ENCODE peak calls at places on chromosomes 6 and 20, in four cellular contexts. W is brain microvascular endothelial cell, L is fibroblast of lung, V is trophoblast cell. E is an unnamed sample.

GRCh38 chr6:100568255-100568654 is 103.5 kb upstream of the SIM1 start:
- DNase-seq in W (peak), L (peak), V (peak), E (no peak)

GRCh38 chr6:4398806-4399205 is 263.4 kb upstream of the ECI2 start:
- DNase-seq in W (no peak), L (no peak), V (peak), E (no peak)

GRCh38 chr6:22605736-22606135 is 36.4 kb downstream of the HDGFL1 start:
- DNase-seq in W (no peak), L (no peak), V (no peak), E (no peak)

GRCh38 chr6:88629838-88630462 is 333.5 kb downstream of the RNGTT start:
- DNase-seq in W (peak), L (peak), V (no peak), E (peak)

GRCh38 chr6:110053395-110054240 is 75.5 kb downstream of the GPR6 start:
- DNase-seq in W (peak), L (peak), V (peak), E (peak)

GRCh38 chr6:155389130-155389529 is 66.5 kb downstream of the NOX3 start:
- DNase-seq in W (no peak), L (peak), V (no peak), E (no peak)

GRCh38 chr20:24742436-24742835 is 206.6 kb upstream of the CST7 start:
- DNase-seq in W (no peak), L (no peak), V (no peak), E (no peak)

GRCh38 chr6:72619883-72620696 is 1.8 kb upstream of the KCNQ5 start:
- DNase-seq in W (peak), L (peak), V (no peak), E (peak)

GRCh38 chr6:121791396-121792315 is 356.2 kb downstream of the GJA1 start:
- DNase-seq in W (no peak), L (no peak), V (no peak), E (peak)

GRCh38 chr20:10921491-10922010 is 247.8 kb upstream of the JAG1 start:
- DNase-seq in W (no peak), L (no peak), V (no peak), E (no peak)

GRCh38 chr20:561437-562231 is 18.0 kb upstream of the CSNK2A1 start:
- DNase-seq in W (peak), L (peak), V (peak), E (peak)

GRCh38 chr6:124795879-124796838 is 166.1 kb upstream of the RNF217 start:
- DNase-seq in W (peak), L (peak), V (peak), E (peak)

GRCh38 chr6:33787954-33788693 is 806 bp downstream of the LEMD2 start:
- DNase-seq in W (peak), L (peak), V (peak), E (peak)

GRCh38 chr6:126831461-126831860 is 287.0 kb upstream of the RSPO3 start:
- DNase-seq in W (no peak), L (peak), V (no peak), E (no peak)

GRCh38 chr20:50328996-50329898 is 138.6 kb downstream of the CEBPB start:
- DNase-seq in W (no peak), L (no peak), V (no peak), E (no peak)

GRCh38 chr6:35282472-35282871 is 15.1 kb upstream of the DEF6 start:
- DNase-seq in W (no peak), L (no peak), V (no peak), E (no peak)

GRCh38 chr20:59568509-59569024 is 35.8 kb upstream of the PHACTR3 start:
- DNase-seq in W (no peak), L (no peak), V (no peak), E (no peak)

GRCh38 chr6:143400258-143401059 is 50.0 kb downstream of the ADAT2 start:
- DNase-seq in W (no peak), L (peak), V (no peak), E (no peak)

GRCh38 chr6:29702519-29703103 is 20.6 kb upstream of the HLA-F start:
- DNase-seq in W (peak), L (no peak), V (peak), E (peak)

GRCh38 chr6:13479971-13480434 is 7.4 kb downstream of the GFOD1 start:
- DNase-seq in W (no peak), L (no peak), V (peak), E (no peak)

GRCh38 chr20:4916991-4917881 is 84.1 kb downstream of the SLC23A2 start:
- DNase-seq in W (peak), L (peak), V (no peak), E (peak)

GRCh38 chr6:79239538-79240168 is 5.2 kb upstream of the HMGN3 start:
- DNase-seq in W (no peak), L (no peak), V (peak), E (no peak)

GRCh38 chr6:80454197-80454596 is 347.7 kb downstream of the BCKDHB start:
- DNase-seq in W (peak), L (peak), V (peak), E (no peak)

GRCh38 chr20:32743237-32744112 is at the start of gene COMMD7:
- DNase-seq in W (peak), L (peak), V (peak), E (peak)

GRCh38 chr6:158628542-158628941 is 16.0 kb downstream of the DYNLT1 start:
- DNase-seq in W (no peak), L (no peak), V (no peak), E (no peak)

GRCh38 chr6:38997128-38997761 is 51.3 kb upstream of the GLP1R start:
- DNase-seq in W (peak), L (peak), V (no peak), E (peak)

GRCh38 chr6:163355471-163355991 is 59.0 kb upstream of the QKI start:
- DNase-seq in W (peak), L (peak), V (no peak), E (no peak)

GRCh38 chr20:1879369-1879768 is 15.8 kb upstream of the SIRPA start:
- DNase-seq in W (no peak), L (no peak), V (no peak), E (no peak)

GRCh38 chr20:19757973-19758887 is at the start of gene RIN2:
- DNase-seq in W (peak), L (peak), V (peak), E (peak)

GRCh38 chr6:39865011-39865888 is 69.0 kb downstream of the MOCS1 start:
- DNase-seq in W (peak), L (peak), V (peak), E (peak)

GRCh38 chr20:10492065-10492464 is 57.0 kb downstream of the SLX4IP start:
- DNase-seq in W (peak), L (peak), V (no peak), E (no peak)

GRCh38 chr20:21251278-21251677 is 51.9 kb upstream of the XRN2 start:
- DNase-seq in W (no peak), L (peak), V (no peak), E (no peak)

GRCh38 chr6:80832337-80832736 is 725.9 kb downstream of the BCKDHB start:
- DNase-seq in W (no peak), L (no peak), V (no peak), E (no peak)

GRCh38 chr6:73985891-73986290 is 289.9 kb downstream of the CD109 start:
- DNase-seq in W (no peak), L (peak), V (no peak), E (peak)

GRCh38 chr6:77447254-77447653 is 16.0 kb downstream of the HTR1B start:
- DNase-seq in W (no peak), L (peak), V (no peak), E (no peak)

GRCh38 chr6:156933201-156934053 is 156.2 kb downstream of the ARID1B start:
- DNase-seq in W (no peak), L (no peak), V (no peak), E (peak)

GRCh38 chr6:64013061-64013410 is 377.4 kb downstream of the PHF3 start:
- DNase-seq in W (no peak), L (no peak), V (no peak), E (no peak)

GRCh38 chr6:92790381-92790780 is 629.0 kb downstream of the EPHA7 start:
- DNase-seq in W (no peak), L (no peak), V (no peak), E (no peak)

GRCh38 chr20:1001981-1002681 is at the start of gene RSPO4:
- DNase-seq in W (no peak), L (no peak), V (no peak), E (peak)

GRCh38 chr6:40817369-40817768 is 221.7 kb downstream of the UNC5CL start:
- DNase-seq in W (no peak), L (no peak), V (no peak), E (no peak)

GRCh38 chr6:166655713-166656265 is 28.7 kb upstream of the RPS6KA2 start:
- DNase-seq in W (no peak), L (no peak), V (no peak), E (no peak)
- H3K27ac ChIP-seq in W (no peak), L (no peak), V (no peak), E (no peak)

GRCh38 chr6:7921071-7921470 is 10.5 kb upstream of the TXNDC5 start:
- DNase-seq in W (no peak), L (no peak), V (no peak), E (no peak)
- H3K27ac ChIP-seq in W (no peak), L (no peak), V (no peak), E (no peak)

GRCh38 chr20:56418385-56418861 is 6.4 kb downstream of the CASS4 start:
- DNase-seq in W (no peak), L (no peak), V (no peak), E (no peak)
- H3K27ac ChIP-seq in W (peak), L (peak), V (no peak), E (no peak)

DNA sequence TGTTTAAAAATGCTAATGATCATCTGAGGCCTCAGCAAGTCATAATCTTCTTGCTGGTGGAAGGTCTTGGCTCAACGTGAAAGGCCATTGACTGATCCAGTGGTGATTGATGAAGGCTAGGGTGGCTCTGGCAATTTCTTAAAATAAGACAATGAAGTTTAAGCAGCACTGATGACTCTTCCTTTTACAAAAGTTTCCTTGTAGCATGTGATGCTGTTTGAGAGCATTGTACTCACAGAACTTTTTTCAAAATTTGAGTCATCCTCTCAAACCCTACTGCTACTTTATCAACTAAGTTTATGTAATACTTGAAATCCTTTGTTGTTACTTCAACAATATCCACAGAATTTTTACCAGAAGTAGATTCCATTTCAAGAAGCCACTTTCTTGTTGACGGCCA is 382.3 kb downstream of the ESR1 start:
- DNase-seq in W (no peak), L (peak), V (no peak), E (no peak)
- H3K27ac ChIP-seq in W (no peak), L (no peak), V (no peak), E (no peak)

GRCh38 chr6:47126647-47127339 is 84.7 kb upstream of the ADGRF1 start:
- DNase-seq in W (peak), L (no peak), V (no peak), E (no peak)

GRCh38 chr6:47132724-47133123 is 90.6 kb upstream of the ADGRF1 start:
- DNase-seq in W (no peak), L (no peak), V (no peak), E (no peak)

GRCh38 chr6:47129129-47129528 is 87.0 kb upstream of the ADGRF1 start:
- DNase-seq in W (no peak), L (no peak), V (no peak), E (no peak)

GRCh38 chr6:47131773-47132172 is 89.6 kb upstream of the ADGRF1 start:
- DNase-seq in W (no peak), L (no peak), V (no peak), E (no peak)

DNA sequence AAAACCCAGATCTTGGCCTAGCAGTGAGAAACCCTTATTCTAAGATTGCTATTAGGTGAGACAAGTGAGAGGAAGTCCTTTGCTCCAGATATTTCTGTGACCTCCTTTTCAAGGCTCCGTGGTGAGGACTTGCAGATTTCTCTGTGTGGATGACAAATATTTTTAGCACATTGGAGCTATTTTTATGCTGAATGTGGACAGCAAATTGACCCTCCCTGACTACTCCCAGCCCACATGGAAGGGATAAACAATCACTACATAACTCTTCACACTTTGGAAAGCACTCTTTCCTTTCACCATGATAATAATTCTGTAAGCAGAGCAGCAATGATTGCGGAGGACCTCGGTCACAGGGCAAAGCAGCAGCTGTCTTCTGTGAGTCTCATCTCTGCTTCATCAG is 88.0 kb upstream of the ADGRF1 start:
- DNase-seq in W (no peak), L (no peak), V (no peak), E (no peak)
- H3K27ac ChIP-seq in W (no peak), L (no peak), V (no peak), E (no peak)

DNA sequence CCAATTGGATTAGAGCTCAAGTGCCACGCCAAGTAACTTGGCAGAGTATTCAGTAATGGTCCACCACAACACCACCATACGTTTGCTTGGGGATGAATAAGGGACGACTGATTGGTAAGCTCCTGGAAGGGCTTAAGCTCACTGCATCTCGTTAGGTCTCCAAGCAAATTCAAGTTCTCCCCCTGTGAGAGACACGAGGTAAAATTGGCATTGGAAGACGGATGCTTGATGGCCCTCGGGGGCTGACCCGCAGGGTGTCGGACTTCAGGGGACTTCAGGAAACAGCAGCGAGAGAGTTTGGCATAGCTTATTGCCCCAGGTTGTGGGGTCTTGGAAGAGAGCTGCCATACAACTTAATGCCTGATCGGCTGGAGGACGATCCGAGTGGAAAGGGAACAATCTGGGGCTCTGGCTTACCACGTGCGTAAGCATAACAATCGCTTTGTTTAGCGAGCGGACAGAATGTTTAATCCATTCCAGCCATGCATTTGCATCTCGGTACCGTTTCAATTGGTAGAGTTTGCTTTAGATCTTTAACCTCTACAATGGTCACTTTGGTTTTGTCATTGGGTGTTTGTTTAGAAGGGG is 4.8 kb upstream of the ZNFX1 start:
- DNase-seq in W (no peak), L (no peak), V (no peak), E (peak)
- H3K27ac ChIP-seq in W (no peak), L (no peak), V (no peak), E (peak)

DNA sequence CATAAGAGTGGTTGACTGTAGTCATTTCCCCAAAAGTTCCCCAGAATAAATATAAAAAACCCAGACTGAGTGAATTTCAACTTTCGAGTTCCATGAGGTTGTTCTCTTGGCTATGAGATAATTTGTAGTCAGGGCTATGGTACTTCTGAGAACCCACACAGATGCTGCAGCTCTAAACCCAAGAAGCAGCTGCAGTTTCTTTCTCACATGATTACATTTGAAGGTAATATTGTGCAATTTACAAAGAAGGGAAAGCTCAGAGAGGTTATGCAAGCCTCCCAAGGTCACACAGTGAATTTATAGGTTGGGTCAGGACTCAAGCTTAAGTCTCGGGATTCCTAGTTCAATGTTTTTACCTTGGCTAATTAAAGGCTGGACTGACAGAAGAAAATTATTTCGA is 29.7 kb upstream of the CD93 start:
- DNase-seq in W (no peak), L (no peak), V (no peak), E (no peak)
- H3K27ac ChIP-seq in W (no peak), L (no peak), V (no peak), E (no peak)

E was measured in neural progenitor cell.